ENCODE peak calls at places on chromosomes 5 and 9, in eight cellular contexts. A, N, Q, V, Z, S, W and R are unnamed samples.

GRCh38 chr9:36451949-36452348 is 51.9 kb upstream of the RNF38 start:
- DNase-seq in A (no peak), W (no peak), Z (no peak), S (no peak), V (no peak), N (no peak), Q (no peak), R (no peak)

GRCh38 chr5:1405121-1405520 is 40.1 kb downstream of the SLC6A3 start:
- DNase-seq in N (no peak), Z (no peak), V (no peak), W (no peak), S (no peak), Q (no peak), A (no peak), R (no peak)

GRCh38 chr5:15702102-15702501 is 202.1 kb downstream of the FBXL7 start:
- DNase-seq in N (no peak), W (peak), Q (no peak), A (no peak), S (no peak), Z (peak), V (no peak), R (no peak)

GRCh38 chr9:125255781-125256391 is 5.7 kb upstream of the GAPVD1 start:
- DNase-seq in W (peak), N (no peak), Z (no peak), A (peak), S (peak), V (no peak), Q (no peak), R (peak)

GRCh38 chr9:98479967-98480847 is 224.8 kb upstream of the TBC1D2 start:
- DNase-seq in Z (no peak), V (no peak), W (no peak), A (no peak), N (no peak), S (no peak), Q (no peak), R (no peak)

GRCh38 chr9:137606005-137606601 is 617 bp downstream of the ARRDC1 start:
- DNase-seq in Q (no peak), A (no peak), W (peak), S (peak), V (no peak), N (peak), Z (no peak), R (peak)

GRCh38 chr9:92974696-92975451 is 27.6 kb downstream of the FGD3 start:
- DNase-seq in A (no peak), V (no peak), W (no peak), Z (no peak), S (no peak), Q (no peak), N (no peak), R (no peak)

GRCh38 chr9:115808108-115808507 is 345.5 kb upstream of the PAPPA start:
- DNase-seq in Q (no peak), Z (no peak), V (no peak), S (no peak), N (no peak), A (no peak), W (no peak), R (no peak)

GRCh38 chr9:124764774-124765438 is 6.2 kb downstream of the NR6A1 start:
- DNase-seq in N (no peak), W (no peak), V (no peak), S (peak), Q (no peak), Z (no peak), A (peak), R (no peak)

GRCh38 chr5:127950707-127951356 is 132.7 kb upstream of the SLC12A2 start:
- DNase-seq in S (no peak), Q (no peak), Z (no peak), N (no peak), V (no peak), W (no peak), A (no peak), R (no peak)

GRCh38 chr5:96626956-96627355 is 35.2 kb upstream of the CAST start:
- DNase-seq in Z (peak), N (no peak), W (no peak), V (no peak), S (no peak), Q (no peak), A (no peak), R (no peak)

GRCh38 chr9:684055-684949 is 157.2 kb upstream of the DMRT1 start:
- DNase-seq in V (no peak), Z (no peak), Q (no peak), N (no peak), S (no peak), A (no peak), W (no peak), R (no peak)

GRCh38 chr5:129631946-129632345 is 115.9 kb upstream of the MINAR2 start:
- DNase-seq in N (no peak), S (no peak), V (no peak), Z (no peak), A (no peak), W (no peak), Q (no peak), R (no peak)

GRCh38 chr5:154626876-154627552 is 128.2 kb upstream of the LARP1 start:
- DNase-seq in S (no peak), W (no peak), N (no peak), V (no peak), Q (no peak), Z (no peak), A (no peak), R (no peak)

GRCh38 chr5:139363937-139364336 is 19.2 kb downstream of the SLC23A1 start:
- DNase-seq in N (no peak), V (no peak), Z (no peak), Q (no peak), A (no peak), W (no peak), S (no peak), R (no peak)